ENCODE peak calls at places on chromosomes 4 and X, in seven cellular contexts. X, L, I, H, Z, B and U are unnamed samples.

GRCh38 chr4:17758459-17758858 is 23.0 kb downstream of the FAM184B start:
- DNase-seq in H (peak; percentile 13), I (no peak), X (no peak), L (no peak), B (no peak), Z (no peak), U (no peak)

GRCh38 chr4:33709247-33709646 is 2535.1 kb downstream of the ARAP2 start:
- DNase-seq in X (no peak), H (no peak), L (peak; percentile 23), B (no peak), I (no peak), Z (no peak), U (no peak)

GRCh38 chr4:184279496-184280082 is 61.9 kb upstream of the ENPP6 start:
- DNase-seq in B (no peak), I (peak; percentile 6), L (no peak), H (no peak), X (no peak), Z (no peak), U (no peak)

GRCh38 chrX:33277046-33277445 is 65.7 kb upstream of the DMD start:
- DNase-seq in Z (no peak), I (no peak), B (no peak), H (no peak), L (no peak), X (no peak), U (no peak)

GRCh38 chr4:139077567-139078355 is 62.2 kb downstream of the NOCT start:
- DNase-seq in L (no peak), B (no peak), X (no peak), Z (no peak), H (no peak), I (no peak), U (no peak)

GRCh38 chr4:105859233-105859632 is 36.0 kb upstream of the NPNT start:
- DNase-seq in I (no peak), H (no peak), Z (no peak), B (no peak), X (no peak), L (no peak), U (no peak)

GRCh38 chrX:24466025-24466424 is 939 bp downstream of the PDK3 start:
- DNase-seq in X (no peak), L (no peak), Z (no peak), B (no peak), H (peak; percentile 11), I (no peak), U (no peak)

GRCh38 chr4:153151535-153152452 is 52.4 kb upstream of the TRIM2 start:
- DNase-seq in X (peak; percentile 37), L (peak; percentile 71), B (no peak), H (peak; percentile 80), Z (no peak), I (peak; percentile 82), U (peak; percentile 89)

GRCh38 chr4:24659241-24659961 is 75.0 kb upstream of the DHX15 start:
- DNase-seq in Z (no peak), L (no peak), I (no peak), B (no peak), X (no peak), H (no peak), U (no peak)

GRCh38 chr4:165874799-165875371 is 1.8 kb downstream of the TLL1 start:
- DNase-seq in B (no peak), Z (no peak), L (no peak), X (no peak), I (peak; percentile 53), H (peak; percentile 60), U (no peak)

GRCh38 chrX:67780694-67781109 is 236.9 kb downstream of the AR start:
- DNase-seq in I (peak; percentile 89), X (no peak), H (no peak), L (peak; percentile 32), Z (peak; percentile 2), B (no peak), U (peak; percentile 53)

GRCh38 chr4:153564630-153565525 is 98.7 kb downstream of the TMEM131L start:
- DNase-seq in Z (no peak), B (no peak), H (no peak), X (peak; percentile 70), I (no peak), L (no peak), U (peak; percentile 30)

GRCh38 chr4:53748328-53748772 is 157.1 kb upstream of the LNX1 start:
- DNase-seq in B (no peak), I (no peak), H (no peak), X (no peak), L (peak; percentile 72), Z (no peak), U (no peak)

GRCh38 chrX:31871989-31872388 is 800.1 kb upstream of the FTHL17 start:
- DNase-seq in H (no peak), Z (no peak), B (no peak), I (peak; percentile 43), X (no peak), L (no peak), U (no peak)

GRCh38 chrX:47129879-47130358 is 14.6 kb downstream of the NDUFB11 start:
- DNase-seq in I (peak; percentile 29), B (no peak), X (no peak), L (no peak), H (no peak), Z (no peak), U (no peak)

GRCh38 chrX:150693782-150694574 is 782 bp downstream of the MTMR1 start:
- DNase-seq in B (no peak), I (peak; percentile 70), L (peak; percentile 71), Z (peak; percentile 77), X (no peak), H (peak; percentile 51), U (peak; percentile 18)

GRCh38 chr4:7798215-7798995 is 141.3 kb downstream of the AFAP1 start:
- DNase-seq in B (no peak), Z (no peak), H (no peak), X (no peak), L (peak; percentile 17), I (peak; percentile 30), U (no peak)

GRCh38 chr4:108135549-108136209 is 33.1 kb downstream of the LEF1 start:
- DNase-seq in B (no peak), H (peak; percentile 61), I (no peak), Z (no peak), X (no peak), L (no peak), U (no peak)

GRCh38 chr4:8542776-8543525 is 37.2 kb upstream of the GPR78 start:
- DNase-seq in X (no peak), H (no peak), Z (no peak), I (no peak), L (no peak), B (no peak), U (no peak)